ENCODE peak calls at places on chromosomes 1 and 21, in four cellular contexts. N, G, M and T are unnamed samples.

GRCh38 chr1:206513312-206514111 is 6.2 kb downstream of the RASSF5 start:
- DNase-seq in N (peak), G (peak), M (no peak), T (no peak)

GRCh38 chr1:183635112-183635605 is 424 bp downstream of the ARPC5 start:
- DNase-seq in N (peak), G (peak), M (peak), T (peak)

GRCh38 chr1:224622831-224623230 is 6.7 kb downstream of the CNIH3 start:
- DNase-seq in N (no peak), G (no peak), M (no peak), T (no peak)

GRCh38 chr1:172363852-172364251 is 56.6 kb upstream of the C1orf105 start:
- DNase-seq in N (no peak), G (no peak), M (no peak), T (no peak)

GRCh38 chr1:167455786-167456446 is 62.4 kb downstream of the CD247 start:
- DNase-seq in N (peak), G (no peak), M (peak), T (no peak)

GRCh38 chr1:205989786-205990185 is 13.4 kb downstream of the RAB7B start:
- DNase-seq in N (no peak), G (no peak), M (no peak), T (no peak)

GRCh38 chr21:26811031-26811430 is 34.2 kb downstream of the ADAMTS1 start:
- DNase-seq in N (no peak), G (no peak), M (no peak), T (no peak)

GRCh38 chr1:21313146-21313885 is 23.1 kb upstream of the ECE1 start:
- DNase-seq in N (no peak), G (no peak), M (no peak), T (no peak)

GRCh38 chr1:57307382-57307781 is 116.5 kb downstream of the DAB1 start:
- DNase-seq in N (no peak), G (no peak), M (no peak), T (peak)

GRCh38 chr1:40694353-40694874 is 2.9 kb downstream of the NFYC start:
- DNase-seq in N (no peak), G (no peak), M (no peak), T (no peak)

GRCh38 chr1:201737350-201738060 is 91.5 kb upstream of the IPO9 start:
- DNase-seq in N (peak), G (no peak), M (no peak), T (no peak)

GRCh38 chr1:24683713-24684162 is 40.6 kb downstream of the SRRM1 start:
- DNase-seq in N (peak), G (no peak), M (no peak), T (peak)

GRCh38 chr1:170296642-170297041 is 150.9 kb downstream of the NTMT2 start:
- DNase-seq in N (no peak), G (no peak), M (no peak), T (no peak)

GRCh38 chr1:179241716-179242115 is 12.2 kb upstream of the ABL2 start:
- DNase-seq in N (no peak), G (no peak), M (no peak), T (no peak)

GRCh38 chr1:212218911-212219310 is 66.3 kb upstream of the PPP2R5A start:
- DNase-seq in N (no peak), G (no peak), M (no peak), T (no peak)

GRCh38 chr1:34696230-34696629 is 58.6 kb upstream of the GJB5 start:
- DNase-seq in N (no peak), G (no peak), M (no peak), T (no peak)

GRCh38 chr1:209095627-209096595 is 487.6 kb upstream of the CAMK1G start:
- DNase-seq in N (peak), G (no peak), M (no peak), T (no peak)

GRCh38 chr1:204883405-204883804 is 12.7 kb downstream of the NFASC start:
- DNase-seq in N (no peak), G (no peak), M (no peak), T (no peak)

GRCh38 chr1:94316836-94317789 is 79.7 kb upstream of the ARHGAP29 start:
- DNase-seq in N (no peak), G (no peak), M (no peak), T (no peak)

GRCh38 chr1:118159578-118159977 is 25.4 kb downstream of the SPAG17 start:
- DNase-seq in N (no peak), G (no peak), M (no peak), T (no peak)

GRCh38 chr1:211520641-211521040 is 28.7 kb upstream of the RD3 start:
- DNase-seq in N (no peak), G (no peak), M (no peak), T (peak)

GRCh38 chr1:71413441-71414170 is 332.8 kb upstream of the ZRANB2 start:
- DNase-seq in N (no peak), G (no peak), M (no peak), T (no peak)

GRCh38 chr1:180907313-180908055 is 5.2 kb upstream of the KIAA1614 start:
- DNase-seq in N (no peak), G (no peak), M (peak), T (no peak)

GRCh38 chr1:54767526-54767925 is 3.2 kb upstream of the PARS2 start:
- DNase-seq in N (no peak), G (no peak), M (no peak), T (no peak)

GRCh38 chr1:92842082-92843045 is 10.5 kb downstream of the RPL5 start:
- DNase-seq in N (no peak), G (no peak), M (no peak), T (no peak)
- TF ChIP-seq POLR2A in N (no peak), G (no peak), M (no peak), T (no peak)

GRCh38 chr1:226109829-226110248 is 47.3 kb downstream of the H3-3A start:
- DNase-seq in N (peak), G (peak), M (peak), T (peak)
- TF ChIP-seq POLR2A in N (no peak), G (no peak), M (no peak), T (no peak)

GRCh38 chr1:36320767-36321118 is 2.7 kb downstream of the EVA1B start:
- DNase-seq in N (no peak), G (no peak), M (no peak), T (no peak)

GRCh38 chr1:36322786-36323635 is 434 bp downstream of the EVA1B start:
- DNase-seq in N (no peak), G (no peak), M (peak), T (no peak)

GRCh38 chr1:36322085-36322785 is 1.2 kb downstream of the EVA1B start:
- DNase-seq in N (no peak), G (no peak), M (no peak), T (no peak)

GRCh38 chr1:36320291-36320758 is 3.1 kb downstream of the EVA1B start:
- DNase-seq in N (no peak), G (no peak), M (no peak), T (no peak)

GRCh38 chr1:36321119-36321951 is 2.1 kb downstream of the EVA1B start:
- DNase-seq in N (peak), G (peak), M (peak), T (no peak)
- TF ChIP-seq POLR2A in N (no peak), G (no peak), M (no peak), T (no peak)

GRCh38 chr1:6521502-6521901 is 30.0 kb upstream of the PLEKHG5 start:
- DNase-seq in N (no peak), G (no peak), M (no peak), T (no peak)

GRCh38 chr1:6530504-6531160 is 23.7 kb downstream of the NOL9 start:
- DNase-seq in N (no peak), G (no peak), M (no peak), T (no peak)

GRCh38 chr1:6523566-6523965 is 30.7 kb downstream of the NOL9 start:
- DNase-seq in N (no peak), G (no peak), M (no peak), T (peak)

GRCh38 chr1:6526316-6526715 is 28.0 kb downstream of the NOL9 start:
- DNase-seq in N (no peak), G (no peak), M (no peak), T (no peak)
- TF ChIP-seq POLR2A in N (no peak), G (no peak), M (no peak), T (no peak)

DNA sequence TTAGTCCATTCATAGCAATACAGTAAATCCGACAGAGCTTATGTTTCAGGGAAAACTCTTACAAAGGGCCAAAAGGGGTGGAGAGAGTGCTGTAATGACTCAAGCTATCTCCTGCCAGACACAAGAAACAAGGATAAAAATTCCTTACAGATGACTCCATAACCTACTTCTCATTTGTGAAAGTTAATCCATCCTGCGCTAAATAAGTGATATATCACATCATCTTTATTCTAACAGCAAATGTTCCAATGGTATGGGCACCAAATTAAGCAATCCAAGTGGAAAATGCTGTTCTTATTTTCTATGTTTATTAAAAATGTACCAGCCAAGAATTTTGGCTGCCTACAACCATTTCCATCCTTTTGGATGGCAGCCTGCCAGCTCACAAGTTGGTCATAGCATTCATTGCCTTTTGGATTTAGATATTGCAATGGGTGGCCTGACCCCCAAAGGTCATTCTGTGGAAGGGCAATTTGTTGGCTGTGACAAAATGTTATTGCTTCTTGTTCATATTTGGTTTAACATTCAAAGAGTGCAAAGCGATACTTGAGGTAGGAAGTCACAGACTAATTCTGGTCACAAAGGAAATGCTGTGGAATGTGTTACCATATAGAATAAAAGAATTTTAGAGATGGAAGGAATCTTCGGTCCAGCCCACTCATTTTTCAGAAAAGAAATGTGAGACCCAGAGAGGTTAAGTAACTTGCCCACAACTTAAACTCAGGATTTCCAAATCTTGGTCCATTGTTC is 2.8 kb upstream of the ENAH start:
- DNase-seq in N (peak), G (no peak), M (peak), T (peak)
- TF ChIP-seq POLR2A in N (no peak), G (no peak), M (no peak), T (no peak)

GRCh38 chr1:46557403-46557802 is 6.0 kb upstream of the KNCN start:
- DNase-seq in N (no peak), G (no peak), M (peak), T (no peak)
- TF ChIP-seq POLR2A in N (no peak), G (no peak), M (no peak), T (no peak)